ENCODE peak calls at places on chromosomes 12 and 14, in five cellular contexts. One of them, this sample, is unnamed.

GRCh38 chr14:69170848-69171247 is 17.9 kb upstream of the DCAF5 start:
- DNase-seq in lower leg skin: no peak
- DNase-seq in choroid plexus epithelial cell: no peak
- DNase-seq in suprapubic skin: no peak
- DNase-seq in BE2C: no peak
- DNase-seq in this sample: no peak

GRCh38 chr12:91926810-91927209 is 218.8 kb downstream of the BTG1 start:
- DNase-seq in lower leg skin: no peak
- DNase-seq in suprapubic skin: no peak
- DNase-seq in BE2C: no peak
- DNase-seq in choroid plexus epithelial cell: peak; percentile 67
- DNase-seq in this sample: no peak

GRCh38 chr14:54689928-54690327 is 123.0 kb downstream of the SAMD4A start:
- DNase-seq in choroid plexus epithelial cell: no peak
- DNase-seq in BE2C: no peak
- DNase-seq in lower leg skin: no peak
- DNase-seq in suprapubic skin: no peak
- DNase-seq in this sample: no peak

GRCh38 chr14:74346341-74346740 is 1.9 kb upstream of the VRTN start:
- DNase-seq in BE2C: no peak
- DNase-seq in choroid plexus epithelial cell: no peak
- DNase-seq in suprapubic skin: no peak
- DNase-seq in lower leg skin: no peak
- DNase-seq in this sample: no peak

GRCh38 chr12:132084681-132085635 is 59.2 kb downstream of the DDX51 start:
- DNase-seq in BE2C: peak; percentile 84
- DNase-seq in lower leg skin: peak; percentile 89
- DNase-seq in suprapubic skin: no peak
- DNase-seq in choroid plexus epithelial cell: peak; percentile 66
- DNase-seq in this sample: peak; percentile 79

GRCh38 chr12:21527451-21528180 is 1.5 kb downstream of the SPX start:
- DNase-seq in choroid plexus epithelial cell: peak; percentile 48
- DNase-seq in lower leg skin: peak; percentile 86
- DNase-seq in suprapubic skin: no peak
- DNase-seq in BE2C: peak; percentile 75
- DNase-seq in this sample: peak; percentile 41

GRCh38 chr12:64685076-64685475 is 74.1 kb downstream of the GNS start:
- DNase-seq in lower leg skin: no peak
- DNase-seq in BE2C: no peak
- DNase-seq in suprapubic skin: no peak
- DNase-seq in choroid plexus epithelial cell: no peak
- DNase-seq in this sample: no peak

GRCh38 chr14:96268426-96269358 is 12.7 kb downstream of the BDKRB1 start:
- DNase-seq in choroid plexus epithelial cell: peak; percentile 93
- DNase-seq in suprapubic skin: peak; percentile 84
- DNase-seq in BE2C: peak; percentile 62
- DNase-seq in lower leg skin: peak; percentile 92
- DNase-seq in this sample: no peak

GRCh38 chr12:52032797-52033505 is 18.3 kb upstream of the NR4A1 start:
- DNase-seq in lower leg skin: peak; percentile 99
- DNase-seq in suprapubic skin: peak; percentile 99
- DNase-seq in BE2C: peak; percentile 99
- DNase-seq in choroid plexus epithelial cell: peak; percentile 98
- DNase-seq in this sample: peak; percentile 95

GRCh38 chr12:53701518-53702264 is 25.6 kb downstream of the CALCOCO1 start:
- DNase-seq in suprapubic skin: peak; percentile 90
- DNase-seq in choroid plexus epithelial cell: peak; percentile 83
- DNase-seq in BE2C: peak; percentile 83
- DNase-seq in lower leg skin: peak; percentile 97
- DNase-seq in this sample: peak; percentile 80

GRCh38 chr12:111270773-111271172 is 98.1 kb downstream of the PHETA1 start:
- DNase-seq in BE2C: no peak
- DNase-seq in choroid plexus epithelial cell: no peak
- DNase-seq in lower leg skin: no peak
- DNase-seq in suprapubic skin: no peak
- DNase-seq in this sample: no peak

GRCh38 chr12:56206373-56207166 is 15.2 kb downstream of the RNF41 start:
- DNase-seq in suprapubic skin: no peak
- DNase-seq in BE2C: peak; percentile 79
- DNase-seq in lower leg skin: no peak
- DNase-seq in choroid plexus epithelial cell: peak; percentile 73
- DNase-seq in this sample: peak; percentile 48

GRCh38 chr12:132600048-132601032 is 10.0 kb downstream of the LRCOL1 start:
- DNase-seq in suprapubic skin: no peak
- DNase-seq in BE2C: peak; percentile 84
- DNase-seq in choroid plexus epithelial cell: peak; percentile 79
- DNase-seq in lower leg skin: no peak
- DNase-seq in this sample: peak; percentile 73

GRCh38 chr12:118220697-118221096 is 84.8 kb downstream of the PEBP1 start:
- DNase-seq in BE2C: no peak
- DNase-seq in suprapubic skin: no peak
- DNase-seq in choroid plexus epithelial cell: no peak
- DNase-seq in lower leg skin: no peak
- DNase-seq in this sample: no peak

GRCh38 chr14:65177551-65177950 is 75.2 kb upstream of the MAX start:
- DNase-seq in BE2C: no peak
- DNase-seq in suprapubic skin: no peak
- DNase-seq in lower leg skin: no peak
- DNase-seq in choroid plexus epithelial cell: no peak
- DNase-seq in this sample: no peak

GRCh38 chr12:89954259-89954658 is 245.6 kb upstream of the ATP2B1 start:
- DNase-seq in suprapubic skin: no peak
- DNase-seq in choroid plexus epithelial cell: no peak
- DNase-seq in lower leg skin: no peak
- DNase-seq in BE2C: no peak
- DNase-seq in this sample: no peak

DNA sequence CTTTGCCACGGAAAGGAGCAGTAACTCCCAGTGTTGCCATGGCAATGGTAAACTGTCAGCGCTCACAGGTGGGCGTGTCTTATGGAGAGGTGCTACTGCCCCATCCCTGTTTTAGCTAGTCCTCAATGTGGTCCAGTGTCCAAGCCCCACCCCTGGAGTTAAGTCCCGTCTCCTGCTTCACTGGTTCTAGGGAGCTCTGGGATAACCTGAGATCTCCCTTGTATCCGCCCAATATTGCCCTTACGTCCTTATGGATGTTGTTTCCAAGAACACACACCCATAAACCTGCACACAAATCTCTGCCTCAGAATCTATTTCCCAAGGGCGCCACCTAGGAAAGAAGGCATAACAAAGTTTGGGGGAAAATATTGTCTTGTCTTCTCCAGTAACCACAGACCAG is 64.2 kb downstream of the SPRING1 start:
- DNase-seq in BE2C: no peak
- DNase-seq in choroid plexus epithelial cell: no peak
- DNase-seq in suprapubic skin: no peak
- DNase-seq in lower leg skin: no peak
- DNase-seq in this sample: no peak
- TF ChIP-seq CTCF in BE2C: peak; percentile 38
- TF ChIP-seq CTCF in choroid plexus epithelial cell: peak; percentile 22
- TF ChIP-seq CTCF in suprapubic skin: no peak
- TF ChIP-seq CTCF in lower leg skin: no peak
- TF ChIP-seq CTCF in this sample: peak; percentile 30

GRCh38 chr12:6067152-6067916 is 57.1 kb downstream of the VWF start:
- DNase-seq in BE2C: peak; percentile 55
- DNase-seq in suprapubic skin: no peak
- DNase-seq in lower leg skin: no peak
- DNase-seq in choroid plexus epithelial cell: peak; percentile 64
- DNase-seq in this sample: no peak
- TF ChIP-seq CTCF in BE2C: peak; percentile 65
- TF ChIP-seq CTCF in suprapubic skin: peak; percentile 25
- TF ChIP-seq CTCF in lower leg skin: no peak
- TF ChIP-seq CTCF in choroid plexus epithelial cell: peak; percentile 81
- TF ChIP-seq CTCF in this sample: peak; percentile 31

GRCh38 chr14:33401326-33401725 is 462.6 kb downstream of the NPAS3 start:
- DNase-seq in lower leg skin: no peak
- DNase-seq in choroid plexus epithelial cell: peak; percentile 33
- DNase-seq in suprapubic skin: no peak
- DNase-seq in BE2C: no peak
- DNase-seq in this sample: no peak

GRCh38 chr14:33406766-33407165 is 468.1 kb downstream of the NPAS3 start:
- DNase-seq in lower leg skin: no peak
- DNase-seq in choroid plexus epithelial cell: peak; percentile 13
- DNase-seq in BE2C: no peak
- DNase-seq in suprapubic skin: no peak
- DNase-seq in this sample: no peak

GRCh38 chr14:33402604-33403003 is 463.9 kb downstream of the NPAS3 start:
- DNase-seq in lower leg skin: no peak
- DNase-seq in suprapubic skin: no peak
- DNase-seq in choroid plexus epithelial cell: no peak
- DNase-seq in BE2C: no peak
- DNase-seq in this sample: no peak

GRCh38 chr14:33404964-33405574 is 466.4 kb downstream of the NPAS3 start:
- DNase-seq in choroid plexus epithelial cell: no peak
- DNase-seq in suprapubic skin: no peak
- DNase-seq in BE2C: no peak
- DNase-seq in lower leg skin: no peak
- DNase-seq in this sample: no peak

DNA sequence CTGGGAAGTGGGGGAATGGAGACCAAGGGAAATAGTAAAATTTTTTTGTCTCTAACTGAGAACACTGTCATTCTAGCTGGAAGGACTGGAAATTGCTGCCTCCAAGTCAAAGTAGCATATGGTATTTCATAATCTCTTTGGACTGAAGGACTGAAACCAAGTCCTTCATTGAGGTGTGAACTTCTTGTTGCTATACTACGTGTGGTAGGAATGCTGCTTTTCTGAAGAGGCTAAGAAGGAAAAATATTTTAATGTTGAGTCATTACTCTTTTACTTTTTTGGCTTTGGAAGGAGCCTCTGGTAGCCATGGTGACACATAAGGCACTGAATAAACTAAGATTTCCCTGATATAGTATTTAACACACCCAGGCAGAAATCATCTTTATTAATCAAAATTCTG is 465.4 kb downstream of the NPAS3 start:
- DNase-seq in lower leg skin: no peak
- DNase-seq in choroid plexus epithelial cell: peak; percentile 97
- DNase-seq in BE2C: no peak
- DNase-seq in suprapubic skin: no peak
- DNase-seq in this sample: no peak
- TF ChIP-seq CTCF in lower leg skin: no peak
- TF ChIP-seq CTCF in choroid plexus epithelial cell: peak; percentile 33
- TF ChIP-seq CTCF in BE2C: no peak
- TF ChIP-seq CTCF in suprapubic skin: no peak
- TF ChIP-seq CTCF in this sample: no peak

GRCh38 chr12:123886931-123887582 is 85.6 kb downstream of the CCDC92 start:
- DNase-seq in lower leg skin: no peak
- DNase-seq in choroid plexus epithelial cell: no peak
- DNase-seq in suprapubic skin: no peak
- DNase-seq in BE2C: no peak
- DNase-seq in this sample: no peak
- TF ChIP-seq CTCF in lower leg skin: no peak
- TF ChIP-seq CTCF in choroid plexus epithelial cell: no peak
- TF ChIP-seq CTCF in suprapubic skin: no peak
- TF ChIP-seq CTCF in BE2C: no peak
- TF ChIP-seq CTCF in this sample: no peak

GRCh38 chr12:130719263-130719892 is 3.3 kb upstream of the RIMBP2 start:
- DNase-seq in lower leg skin: no peak
- DNase-seq in choroid plexus epithelial cell: no peak
- DNase-seq in suprapubic skin: no peak
- DNase-seq in BE2C: no peak
- DNase-seq in this sample: no peak
- TF ChIP-seq CTCF in lower leg skin: no peak
- TF ChIP-seq CTCF in choroid plexus epithelial cell: no peak
- TF ChIP-seq CTCF in suprapubic skin: no peak
- TF ChIP-seq CTCF in BE2C: no peak
- TF ChIP-seq CTCF in this sample: no peak

DNA sequence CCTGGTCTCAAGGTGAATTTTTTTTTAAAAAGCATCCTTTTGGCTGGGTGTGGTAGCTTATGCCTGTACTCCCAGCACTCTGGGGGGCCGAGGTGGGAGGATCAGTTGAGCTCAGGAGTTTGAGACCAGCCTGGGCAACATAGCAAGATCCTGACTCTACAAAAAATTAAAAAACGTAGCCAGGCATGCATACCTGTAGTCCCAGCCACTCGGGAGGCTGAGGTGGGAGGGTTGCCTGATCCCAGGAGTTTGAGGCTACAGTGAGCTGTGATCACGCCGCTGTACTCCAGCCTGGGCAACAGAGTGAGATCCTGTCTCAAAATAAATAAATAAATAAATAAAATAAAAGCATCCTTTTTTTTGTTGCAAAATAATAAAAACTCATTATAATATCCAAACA is 12.4 kb downstream of the TSPAN9 start:
- DNase-seq in lower leg skin: no peak
- DNase-seq in suprapubic skin: no peak
- DNase-seq in BE2C: no peak
- DNase-seq in choroid plexus epithelial cell: no peak
- DNase-seq in this sample: no peak
- TF ChIP-seq CTCF in lower leg skin: no peak
- TF ChIP-seq CTCF in suprapubic skin: no peak
- TF ChIP-seq CTCF in BE2C: no peak
- TF ChIP-seq CTCF in choroid plexus epithelial cell: no peak
- TF ChIP-seq CTCF in this sample: no peak

GRCh38 chr14:68088463-68088862 is 268.9 kb downstream of the RAD51B start:
- DNase-seq in suprapubic skin: no peak
- DNase-seq in choroid plexus epithelial cell: peak; percentile 19
- DNase-seq in lower leg skin: no peak
- DNase-seq in BE2C: no peak
- DNase-seq in this sample: no peak
- TF ChIP-seq CTCF in suprapubic skin: no peak
- TF ChIP-seq CTCF in choroid plexus epithelial cell: no peak
- TF ChIP-seq CTCF in lower leg skin: no peak
- TF ChIP-seq CTCF in BE2C: no peak
- TF ChIP-seq CTCF in this sample: no peak

GRCh38 chr14:22524784-22525161 is 64.3 kb downstream of the DAD1 start:
- DNase-seq in BE2C: no peak
- DNase-seq in choroid plexus epithelial cell: no peak
- DNase-seq in suprapubic skin: no peak
- DNase-seq in lower leg skin: no peak
- DNase-seq in this sample: no peak

GRCh38 chr14:22520786-22521185 is 68.2 kb downstream of the DAD1 start:
- DNase-seq in lower leg skin: no peak
- DNase-seq in choroid plexus epithelial cell: no peak
- DNase-seq in BE2C: no peak
- DNase-seq in suprapubic skin: no peak
- DNase-seq in this sample: no peak

GRCh38 chr14:22524105-22524783 is 64.8 kb downstream of the DAD1 start:
- DNase-seq in lower leg skin: no peak
- DNase-seq in choroid plexus epithelial cell: no peak
- DNase-seq in BE2C: no peak
- DNase-seq in suprapubic skin: no peak
- DNase-seq in this sample: no peak

GRCh38 chr14:22521449-22522239 is 67.4 kb downstream of the DAD1 start:
- DNase-seq in BE2C: no peak
- DNase-seq in lower leg skin: no peak
- DNase-seq in suprapubic skin: no peak
- DNase-seq in choroid plexus epithelial cell: no peak
- DNase-seq in this sample: no peak

GRCh38 chr14:22523283-22523682 is 65.7 kb downstream of the DAD1 start:
- DNase-seq in lower leg skin: no peak
- DNase-seq in suprapubic skin: no peak
- DNase-seq in choroid plexus epithelial cell: no peak
- DNase-seq in BE2C: no peak
- DNase-seq in this sample: no peak
- TF ChIP-seq CTCF in lower leg skin: no peak
- TF ChIP-seq CTCF in suprapubic skin: no peak
- TF ChIP-seq CTCF in choroid plexus epithelial cell: no peak
- TF ChIP-seq CTCF in BE2C: no peak
- TF ChIP-seq CTCF in this sample: no peak